ENCODE peak calls at places on chromosome X, in five cellular contexts. M is heart right ventricle, I is WERI-Rb-1, G is cardiac muscle cell, T is nephron progenitor cell. R is an unnamed sample.

GRCh38 chrX:39764441-39764914 is 333.3 kb downstream of the BCOR start:
- DNase-seq in G (no peak), T (no peak), M (no peak), I (peak; percentile 86), R (no peak)

GRCh38 chrX:11913001-11913400 is 155.0 kb downstream of the MSL3 start:
- DNase-seq in T (no peak), G (no peak), M (no peak), I (no peak), R (no peak)

GRCh38 chrX:37993857-37994619 is 12.3 kb upstream of the SYTL5 start:
- DNase-seq in G (no peak), I (no peak), M (no peak), T (no peak), R (peak; percentile 15)

GRCh38 chrX:75301060-75301459 is 27.2 kb downstream of the UPRT start:
- DNase-seq in M (no peak), G (no peak), I (no peak), T (no peak), R (no peak)

GRCh38 chrX:154357205-154357604 is 17.2 kb downstream of the FLNA start:
- DNase-seq in T (no peak), M (no peak), I (no peak), G (no peak), R (no peak)

GRCh38 chrX:30577362-30577961 is at the start of gene TASL:
- DNase-seq in I (no peak), M (no peak), G (no peak), T (no peak), R (peak; percentile 46)

GRCh38 chrX:38882894-38883620 is 81.8 kb downstream of the MID1IP1 start:
- DNase-seq in G (no peak), I (no peak), T (no peak), M (no peak), R (no peak)

GRCh38 chrX:87525771-87526229 is 8.2 kb downstream of the KLHL4 start:
- DNase-seq in M (no peak), I (no peak), G (no peak), T (no peak), R (no peak)

GRCh38 chrX:23822397-23822796 is 39.4 kb downstream of the SAT1 start:
- DNase-seq in I (no peak), M (no peak), T (no peak), G (no peak), R (no peak)

GRCh38 chrX:38220024-38220935 is at the start of gene SRPX:
- DNase-seq in M (peak; percentile 27), I (peak; percentile 50), G (peak; percentile 65), T (peak; percentile 52), R (peak; percentile 23)

GRCh38 chrX:136250191-136251041 is 784 bp downstream of the MAP7D3 start:
- DNase-seq in T (peak; percentile 28), G (peak; percentile 18), M (no peak), I (no peak), R (peak; percentile 49)

GRCh38 chrX:86002076-86002896 is 45.1 kb downstream of the CHM start:
- DNase-seq in I (no peak), T (peak; percentile 64), M (no peak), G (peak; percentile 19), R (no peak)

GRCh38 chrX:40005290-40006011 is 92.3 kb downstream of the BCOR start:
- DNase-seq in I (no peak), M (peak; percentile 8), G (no peak), T (peak; percentile 23), R (no peak)

GRCh38 chrX:68571292-68572256 is 72.7 kb downstream of the YIPF6 start:
- DNase-seq in I (no peak), T (no peak), M (no peak), G (no peak), R (peak; percentile 22)
- TF ChIP-seq CTCF in I (no peak), T (no peak), M (no peak), G (no peak), R (no peak)

DNA sequence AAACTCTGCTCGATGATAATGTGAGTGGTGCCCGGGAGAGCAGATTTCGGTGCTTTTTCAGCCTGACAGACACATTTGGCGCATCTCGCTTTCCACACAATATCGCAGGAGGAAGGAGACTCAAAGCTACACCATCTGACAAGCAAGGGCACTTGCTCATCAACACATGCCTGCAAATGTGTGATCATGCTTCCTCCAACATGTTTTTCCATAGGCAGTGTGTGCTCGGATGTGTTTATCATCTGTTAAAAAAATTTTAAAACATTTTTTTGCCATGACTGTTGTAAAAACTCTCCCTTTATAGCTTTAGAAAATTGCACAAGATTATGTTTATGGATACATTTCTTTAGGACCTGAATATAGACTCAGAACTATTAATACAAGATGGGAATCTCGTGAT is 170.3 kb upstream of the PUDP start:
- DNase-seq in M (no peak), G (no peak), I (no peak), T (no peak), R (no peak)
- TF ChIP-seq CTCF in M (no peak), G (no peak), I (no peak), T (no peak), R (no peak)

GRCh38 chrX:125203737-125204578 is 115.7 kb upstream of the TEX13C start:
- DNase-seq in I (no peak), T (peak; percentile 76), G (peak; percentile 56), M (peak; percentile 4), R (no peak)

GRCh38 chrX:125203379-125203736 is 116.3 kb upstream of the TEX13C start:
- DNase-seq in I (no peak), G (peak; percentile 18), M (no peak), T (peak; percentile 51), R (no peak)

GRCh38 chrX:125205084-125205917 is 114.4 kb upstream of the TEX13C start:
- DNase-seq in M (peak; percentile 24), T (peak; percentile 76), I (no peak), G (peak; percentile 74), R (no peak)

GRCh38 chrX:125202486-125203378 is 116.9 kb upstream of the TEX13C start:
- DNase-seq in T (peak; percentile 36), M (no peak), G (peak; percentile 0), I (no peak), R (no peak)

GRCh38 chrX:125205918-125206665 is 113.6 kb upstream of the TEX13C start:
- DNase-seq in M (no peak), G (peak; percentile 54), I (no peak), T (peak; percentile 61), R (no peak)
- TF ChIP-seq CTCF in M (no peak), G (no peak), I (no peak), T (peak; percentile 28), R (no peak)

GRCh38 chrX:6004529-6004928 is 224.1 kb downstream of the NLGN4X start:
- DNase-seq in G (no peak), M (no peak), T (no peak), I (no peak), R (no peak)
- TF ChIP-seq CTCF in G (no peak), M (no peak), T (no peak), I (no peak), R (no peak)

DNA sequence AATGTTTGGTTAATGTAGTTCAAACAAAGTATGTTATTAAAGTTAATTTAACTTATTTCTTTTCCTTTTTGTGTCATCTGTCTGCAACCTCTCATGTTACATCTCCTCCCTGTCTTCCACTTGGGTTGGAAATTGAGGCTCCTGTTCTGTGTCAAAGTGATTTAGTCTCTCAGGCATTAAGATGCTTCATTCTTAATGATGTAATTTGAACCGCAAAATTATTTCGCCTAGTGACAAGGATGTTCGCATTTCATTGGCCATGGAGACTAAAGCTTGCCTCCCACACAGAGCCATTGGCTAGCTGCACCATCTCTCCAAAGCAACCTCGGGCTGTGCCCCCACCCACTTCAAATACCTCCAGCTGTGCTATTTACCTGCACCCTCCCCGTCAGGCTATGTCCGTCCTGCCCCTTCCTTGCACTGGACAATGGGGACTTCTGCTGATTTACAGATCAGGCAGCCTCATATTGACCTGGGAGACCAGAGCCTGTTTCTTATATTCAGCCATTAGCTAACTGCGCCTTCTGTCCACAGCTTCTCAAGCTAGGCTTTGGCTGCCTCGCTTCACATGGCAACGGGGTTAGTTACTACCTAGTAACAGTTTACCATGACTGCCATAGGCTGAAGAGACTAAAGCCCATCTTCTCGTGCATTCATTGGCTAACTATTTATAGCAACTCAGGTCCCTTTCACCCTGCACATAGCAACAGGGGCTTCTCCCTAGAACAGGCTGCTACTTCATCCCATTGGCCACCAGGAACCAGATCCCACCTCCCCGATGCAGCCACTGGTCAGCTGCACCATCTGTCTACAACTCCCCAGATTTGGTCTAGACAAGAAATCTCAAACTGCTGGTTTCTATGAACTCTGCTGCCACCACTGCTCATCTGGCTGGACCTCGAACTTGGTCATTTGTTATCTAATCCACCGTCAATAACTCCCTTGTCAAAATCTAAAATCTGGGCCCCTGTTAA is 8.6 kb upstream of the ZNF157 start:
- DNase-seq in I (peak; percentile 86), G (peak; percentile 92), T (peak; percentile 63), M (peak; percentile 85), R (peak; percentile 81)
- TF ChIP-seq CTCF in I (no peak), G (peak; percentile 7), T (no peak), M (no peak), R (no peak)

DNA sequence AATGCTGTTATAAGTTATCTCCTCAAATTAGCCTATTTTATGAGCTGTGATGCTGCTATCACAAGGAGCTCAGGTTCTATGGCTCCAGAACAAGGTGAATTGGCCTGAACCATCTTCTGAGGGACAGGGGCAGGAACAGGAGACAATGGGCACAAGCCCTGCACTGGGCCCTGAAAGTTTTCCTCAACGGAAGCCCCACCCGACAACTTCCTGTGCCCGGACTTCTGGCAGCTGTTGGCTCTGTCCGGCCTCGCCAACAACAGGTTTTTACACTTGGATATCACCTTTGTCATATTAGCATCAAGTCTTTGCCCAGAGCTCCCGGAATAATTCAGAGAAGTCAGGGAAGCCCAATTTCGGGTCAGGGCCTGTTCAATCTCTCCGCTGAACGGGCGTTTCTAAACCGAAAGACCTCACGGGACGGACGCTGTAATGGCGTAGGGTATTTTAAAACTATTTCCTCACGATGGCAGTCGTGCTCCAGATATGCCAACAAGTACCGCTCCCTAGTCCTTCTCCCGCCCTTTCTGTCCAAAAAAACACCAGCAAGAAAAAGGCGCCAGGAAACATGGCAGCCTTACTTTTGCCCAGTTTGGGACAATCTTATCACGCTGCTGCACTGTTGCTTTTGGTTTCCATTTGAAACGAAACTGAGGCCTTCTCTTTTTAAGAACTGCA is 201.0 kb upstream of the STK26 start:
- DNase-seq in T (no peak), M (peak; percentile 12), I (peak; percentile 72), G (no peak), R (no peak)
- TF ChIP-seq CTCF in T (no peak), M (peak; percentile 5), I (peak; percentile 23), G (no peak), R (no peak)

DNA sequence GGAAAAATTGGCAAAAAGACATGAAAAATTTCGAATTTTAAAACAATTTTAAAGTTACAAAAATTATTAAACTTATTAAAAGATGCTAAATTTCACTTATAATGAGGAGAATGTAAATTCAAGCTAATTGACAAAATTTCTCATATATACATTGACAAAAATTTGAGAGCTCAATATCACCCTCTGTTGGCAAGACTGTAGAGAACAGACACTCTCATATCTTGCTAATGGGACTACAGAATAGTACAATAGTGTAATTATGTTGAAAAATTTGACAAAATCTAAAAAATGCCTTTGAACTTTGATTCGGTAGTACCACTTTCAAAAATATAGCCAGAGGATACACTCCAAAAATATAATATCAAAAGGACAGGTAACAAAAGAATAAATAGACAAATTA is 29.8 kb downstream of the DCAF8L2 start:
- DNase-seq in I (no peak), M (no peak), T (no peak), G (peak; percentile 13), R (no peak)
- TF ChIP-seq CTCF in I (peak; percentile 17), M (no peak), T (peak; percentile 23), G (peak; percentile 45), R (no peak)